ENCODE peak calls at places on chromosomes 4 and X, in ten cellular contexts. G, L, H, B, M, I, E, K, Q and P are unnamed samples.

GRCh38 chr4:178086324-178086723 is 644.1 kb upstream of the AGA start:
- DNase-seq in I (peak), M (no peak), H (no peak), K (no peak), B (no peak), E (no peak), G (no peak), L (no peak), Q (peak), P (no peak)

GRCh38 chr4:125313497-125313896 is 1.3 kb upstream of the FAT4 start:
- DNase-seq in I (peak), G (peak), B (peak), M (peak), Q (peak), K (peak), H (peak), E (peak), L (peak), P (no peak)

GRCh38 chr4:78720994-78721677 is 55.0 kb upstream of the BMP2K start:
- DNase-seq in H (no peak), K (no peak), I (no peak), G (no peak), L (no peak), Q (no peak), E (peak), M (peak), B (no peak), P (no peak)

GRCh38 chr4:83282049-83282535 is 2.5 kb downstream of the COQ2 start:
- DNase-seq in L (peak), M (peak), E (peak), I (no peak), K (peak), G (peak), Q (peak), B (peak), H (peak), P (no peak)

GRCh38 chr4:108036252-108036651 is 46.6 kb downstream of the HADH start:
- DNase-seq in G (no peak), E (peak), H (no peak), M (peak), B (no peak), L (no peak), I (no peak), Q (no peak), K (no peak), P (no peak)

GRCh38 chrX:122565952-122566351 is 618.1 kb upstream of the GRIA3 start:
- DNase-seq in G (no peak), Q (no peak), M (no peak), I (no peak), E (no peak), K (no peak), B (no peak), L (peak), H (peak), P (peak)

GRCh38 chr4:3407171-3407771 is 34.5 kb upstream of the HGFAC start:
- DNase-seq in G (no peak), M (no peak), Q (no peak), B (no peak), H (no peak), E (no peak), L (no peak), K (no peak), I (peak), P (no peak)

GRCh38 chrX:28910501-28910900 is 323.3 kb downstream of the IL1RAPL1 start:
- DNase-seq in L (peak), K (no peak), B (no peak), M (no peak), H (no peak), E (no peak), Q (no peak), I (no peak), G (no peak), P (no peak)

GRCh38 chrX:49040376-49040955 is 2.7 kb downstream of the TFE3 start:
- DNase-seq in I (no peak), M (no peak), H (no peak), L (peak), G (no peak), E (no peak), Q (no peak), B (no peak), K (no peak), P (no peak)

GRCh38 chrX:37684426-37684825 is 1.2 kb upstream of the XK start:
- DNase-seq in I (no peak), E (no peak), M (no peak), B (no peak), Q (no peak), H (no peak), L (no peak), K (no peak), G (no peak), P (no peak)

GRCh38 chr4:53421791-53422190 is 44.4 kb downstream of the FIP1L1 start:
- DNase-seq in L (no peak), B (no peak), G (no peak), E (no peak), M (no peak), H (no peak), I (no peak), Q (no peak), K (no peak), P (no peak)

GRCh38 chrX:44012484-44013096 is 39.4 kb upstream of the NDP start:
- DNase-seq in G (no peak), K (no peak), E (peak), M (peak), L (peak), I (no peak), Q (no peak), B (no peak), H (peak), P (peak)

GRCh38 chr4:81509822-81510221 is 38.1 kb upstream of the RASGEF1B start:
- DNase-seq in K (no peak), H (no peak), I (no peak), Q (no peak), G (no peak), E (no peak), M (no peak), B (no peak), L (no peak), P (no peak)

GRCh38 chrX:36803151-36803550 is 205.0 kb upstream of the FAM47C start:
- DNase-seq in H (no peak), I (no peak), K (no peak), E (no peak), M (no peak), Q (no peak), B (no peak), G (no peak), L (no peak), P (no peak)